ENCODE peak calls at places on chromosomes 11 and 22, in ten cellular contexts. R is T47D; L is T-cell; T is CD4-positive, alpha-beta memory T cell; V is lower lobe of right lung; B is choroid plexus epithelial cell; Q is iPS-NIHi11; Z is anterior cingulate cortex; U is substantia nigra; A is posterior cingulate gyrus. I is an unnamed sample.
A peak's percentile ranks its signal among the peaks of the same experiment; 100 is the strongest.

GRCh38 chr11:76140912-76141574 is 65.3 kb downstream of the WNT11 start:
- DNase-seq in Z (no peak), V (no peak), Q (no peak), B (no peak), U (peak; percentile 41), L (no peak), R (no peak), T (no peak), A (peak; percentile 31), I (no peak)

GRCh38 chr11:41498726-41499125 is 39.3 kb upstream of the LRRC4C start:
- DNase-seq in Q (no peak), T (no peak), A (no peak), V (no peak), L (no peak), R (no peak), U (no peak), Z (no peak), B (peak; percentile 17), I (no peak)

GRCh38 chr11:66727282-66727882 is 1.6 kb downstream of the SPTBN2 start:
- DNase-seq in Z (no peak), B (peak; percentile 13), A (peak; percentile 64), V (no peak), L (no peak), Q (peak; percentile 71), T (peak; percentile 27), R (no peak), U (no peak), I (peak; percentile 44)

GRCh38 chr22:26983311-26983710 is 325.9 kb downstream of the MIAT start:
- DNase-seq in Q (no peak), U (no peak), T (no peak), V (no peak), L (no peak), R (no peak), Z (no peak), A (no peak), B (no peak), I (no peak)

GRCh38 chr22:42300286-42301071 is 30.0 kb upstream of the TCF20 start:
- DNase-seq in Z (no peak), U (no peak), V (no peak), R (no peak), B (no peak), T (peak; percentile 48), A (no peak), L (peak; percentile 21), Q (no peak), I (no peak)

GRCh38 chr11:120998581-120998980 is 25.3 kb upstream of the TBCEL start:
- DNase-seq in Z (no peak), V (no peak), U (no peak), T (no peak), B (no peak), R (no peak), Q (no peak), A (no peak), L (no peak), I (no peak)

GRCh38 chr22:24420072-24420976 is 7.1 kb upstream of the ADORA2A start:
- DNase-seq in L (no peak), U (no peak), T (no peak), A (no peak), R (no peak), B (no peak), Q (no peak), V (no peak), Z (no peak), I (no peak)

GRCh38 chr11:1773131-1773510 is 9.4 kb upstream of the CTSD start:
- DNase-seq in B (no peak), U (no peak), A (no peak), T (no peak), L (no peak), V (no peak), Q (no peak), Z (no peak), R (no peak), I (no peak)

GRCh38 chr11:62588966-62589637 is 2.2 kb downstream of the TUT1 start:
- DNase-seq in Z (no peak), A (no peak), R (no peak), L (no peak), U (no peak), V (no peak), Q (no peak), T (no peak), B (peak; percentile 55), I (no peak)

GRCh38 chr11:117073539-117073938 is 24.7 kb downstream of the SIK3 start:
- DNase-seq in R (no peak), B (no peak), A (no peak), Z (no peak), V (no peak), T (no peak), L (no peak), Q (no peak), U (no peak), I (no peak)

GRCh38 chr11:43021466-43021865 is 290.3 kb upstream of the API5 start:
- DNase-seq in Q (peak; percentile 23), R (no peak), L (no peak), A (no peak), T (no peak), B (no peak), Z (no peak), V (no peak), U (peak; percentile 5), I (no peak)

GRCh38 chr11:120066738-120067303 is 71.1 kb downstream of the TRIM29 start:
- DNase-seq in V (no peak), B (no peak), L (no peak), T (no peak), Q (no peak), Z (no peak), R (no peak), A (peak; percentile 48), U (no peak), I (peak; percentile 20)

GRCh38 chr11:107054391-107054790 is 36.1 kb upstream of the GUCY1A2 start:
- DNase-seq in A (no peak), L (no peak), T (no peak), U (no peak), Q (no peak), B (no peak), V (no peak), Z (no peak), R (no peak), I (no peak)

GRCh38 chr22:45703758-45704157 is 32.1 kb downstream of the ATXN10 start:
- DNase-seq in V (no peak), Z (no peak), R (no peak), A (no peak), T (no peak), B (no peak), Q (peak; percentile 29), U (no peak), L (no peak), I (no peak)

GRCh38 chr11:118224512-118225180 is at the start of gene JAML:
- DNase-seq in U (no peak), Q (no peak), Z (no peak), A (no peak), R (no peak), T (peak; percentile 81), B (no peak), V (no peak), L (peak; percentile 60), I (no peak)

GRCh38 chr11:119795231-119795630 is 66.2 kb upstream of the NECTIN1 start:
- DNase-seq in U (no peak), V (no peak), Z (no peak), A (peak; percentile 44), B (peak; percentile 97), T (no peak), L (no peak), R (no peak), Q (no peak), I (peak; percentile 62)

GRCh38 chr11:134365011-134365925 is 33.5 kb downstream of the GLB1L2 start:
- DNase-seq in Z (no peak), V (no peak), L (no peak), A (peak; percentile 60), B (no peak), T (no peak), Q (no peak), R (no peak), U (no peak), I (peak; percentile 59)

I was measured in occipital lobe.